ENCODE peak calls at places on chromosome 1, in four cellular contexts. E is GM23248, T is PC-3, G is hepatocyte. L is an unnamed sample.

GRCh38 chr1:119327066-119327435 is 41.5 kb upstream of the HAO2 start:
- DNase-seq in G (no peak), E (no peak), T (no peak), L (no peak)

GRCh38 chr1:156591432-156592157 is at the start of gene NAXE:
- DNase-seq in G (peak; percentile 91), E (peak; percentile 85), T (peak; percentile 71), L (no peak)

GRCh38 chr1:171372418-171373088 is 58.6 kb downstream of the FMO4 start:
- DNase-seq in T (no peak), G (no peak), E (no peak), L (no peak)

GRCh38 chr1:26169201-26169600 is 438 bp upstream of the C1orf232 start:
- DNase-seq in G (no peak), T (no peak), E (no peak), L (no peak)

GRCh38 chr1:81351864-81352263 is 448.9 kb upstream of the ADGRL2 start:
- DNase-seq in G (no peak), T (no peak), E (no peak), L (no peak)

GRCh38 chr1:12452262-12452661 is 165.7 kb downstream of the DHRS3 start:
- DNase-seq in E (no peak), T (no peak), G (no peak), L (no peak)

GRCh38 chr1:242432491-242433095 is 91.9 kb downstream of the PLD5 start:
- DNase-seq in T (no peak), G (no peak), E (no peak), L (no peak)

GRCh38 chr1:63698001-63698838 is 75.6 kb upstream of the ROR1 start:
- DNase-seq in T (no peak), E (peak; percentile 64), G (peak; percentile 46), L (no peak)

GRCh38 chr1:45615885-45616284 is 8.0 kb downstream of the CCDC17 start:
- DNase-seq in T (no peak), E (no peak), G (no peak), L (no peak)

GRCh38 chr1:21663251-21663950 is 5.8 kb downstream of the RAP1GAP start:
- DNase-seq in T (no peak), E (no peak), G (no peak), L (no peak)

GRCh38 chr1:85576642-85577420 is 3.7 kb upstream of the CCN1 start:
- DNase-seq in G (peak; percentile 90), T (peak; percentile 88), E (peak; percentile 96), L (peak; percentile 83)

GRCh38 chr1:54804471-54805132 is 3.5 kb upstream of the TTC22 start:
- DNase-seq in G (no peak), E (peak; percentile 72), T (peak; percentile 67), L (peak; percentile 87)

GRCh38 chr1:113835686-113836290 is 23.5 kb upstream of the RSBN1 start:
- DNase-seq in E (peak; percentile 70), G (peak; percentile 68), T (peak; percentile 75), L (peak; percentile 54)

GRCh38 chr1:221101792-221102191 is 222.5 kb downstream of the HLX start:
- DNase-seq in G (no peak), T (peak; percentile 79), E (peak; percentile 78), L (no peak)
- H3K27ac ChIP-seq in G (no peak overlapping the region), T (peak overlapping the region; percentile 62), E (peak overlapping the region; percentile 52), L (no peak overlapping the region)

GRCh38 chr1:78283691-78284090 is 207.1 kb upstream of the PTGFR start:
- DNase-seq in G (no peak), E (no peak), T (no peak), L (no peak)

GRCh38 chr1:78291443-78291842 is 199.3 kb upstream of the PTGFR start:
- DNase-seq in T (no peak), G (no peak), E (peak; percentile 34), L (no peak)

GRCh38 chr1:78284354-78284753 is 206.4 kb upstream of the PTGFR start:
- DNase-seq in E (peak; percentile 46), G (no peak), T (no peak), L (no peak)

GRCh38 chr1:78289606-78290005 is 201.2 kb upstream of the PTGFR start:
- DNase-seq in T (no peak), G (no peak), E (peak; percentile 37), L (no peak)

GRCh38 chr1:78286686-78287085 is 204.1 kb upstream of the PTGFR start:
- DNase-seq in T (peak; percentile 84), E (peak; percentile 55), G (no peak), L (no peak)
- H2AFZ ChIP-seq in T (peak overlapping the region; percentile 49), E (no peak overlapping the region), G (no peak overlapping the region), L (no peak overlapping the region)

GRCh38 chr1:3657578-3658230 is 5.4 kb downstream of the TP73 start:
- DNase-seq in E (no peak), G (no peak), T (no peak), L (no peak)

GRCh38 chr1:3658231-3658615 is 5.9 kb downstream of the TP73 start:
- DNase-seq in G (no peak), T (no peak), E (no peak), L (no peak)

GRCh38 chr1:3657096-3657475 is 4.8 kb downstream of the TP73 start:
- DNase-seq in G (no peak), E (no peak), T (no peak), L (no peak)

GRCh38 chr1:3654549-3655281 is 2.4 kb downstream of the TP73 start:
- DNase-seq in G (no peak), T (no peak), E (no peak), L (peak; percentile 21)

DNA sequence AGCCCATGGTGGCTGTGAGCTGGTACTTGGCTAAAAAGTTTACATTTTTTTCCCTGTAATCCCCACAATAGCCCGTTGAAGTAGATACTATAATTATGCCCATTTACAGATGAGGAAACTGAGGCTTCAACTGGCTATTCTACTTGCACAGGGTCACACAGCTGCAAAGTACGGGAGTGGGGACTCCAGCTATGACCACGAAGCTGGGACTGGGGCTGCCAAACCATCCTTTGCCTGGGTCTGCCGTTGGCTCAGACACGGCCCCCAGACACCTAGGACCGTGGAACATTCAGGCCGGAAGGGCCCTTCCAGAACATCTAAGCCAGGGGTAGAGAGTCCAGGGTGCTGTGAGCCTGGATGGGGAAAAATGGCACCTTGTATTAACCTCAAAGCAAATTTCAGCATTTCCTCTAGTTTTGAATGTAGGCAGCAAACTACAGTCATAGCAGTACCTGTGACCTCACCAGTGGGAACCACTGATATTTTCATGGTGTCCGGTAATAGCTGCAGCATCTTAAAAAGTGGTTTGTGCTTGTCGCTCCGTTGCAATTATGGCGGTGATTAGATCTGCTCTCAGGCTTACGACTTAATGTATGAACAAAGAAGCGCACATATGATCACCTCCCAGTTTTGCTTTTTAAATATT is 4.3 kb downstream of the TP73 start:
- DNase-seq in E (no peak), G (no peak), T (no peak), L (no peak)
- H3K4me2 ChIP-seq in E (no peak overlapping the region), G (no peak overlapping the region), T (no peak overlapping the region), L (no peak overlapping the region)

GRCh38 chr1:17568014-17568413 is 28.5 kb downstream of the ARHGEF10L start:
- DNase-seq in G (no peak), T (no peak), E (no peak), L (no peak)

GRCh38 chr1:17569200-17570139 is 30.0 kb downstream of the ARHGEF10L start:
- DNase-seq in G (no peak), E (peak; percentile 91), T (peak; percentile 86), L (peak; percentile 91)

GRCh38 chr1:17565551-17565971 is 26.1 kb downstream of the ARHGEF10L start:
- DNase-seq in G (no peak), E (no peak), T (no peak), L (no peak)

GRCh38 chr1:17566892-17567291 is 27.4 kb downstream of the ARHGEF10L start:
- DNase-seq in T (no peak), G (no peak), E (no peak), L (no peak)

GRCh38 chr1:17567582-17567981 is 28.1 kb downstream of the ARHGEF10L start:
- DNase-seq in E (peak; percentile 88), T (no peak), G (no peak), L (no peak)
- H3K27ac ChIP-seq in E (peak overlapping the region; percentile 72), T (no peak overlapping the region), G (no peak overlapping the region), L (peak overlapping the region; percentile 99)

GRCh38 chr1:84297546-84298244 is 3.8 kb upstream of the SAMD13 start:
- DNase-seq in G (no peak), T (no peak), E (no peak), L (no peak)
- H2AFZ ChIP-seq in G (peak overlapping the region; percentile 99), T (peak overlapping the region; percentile 81), E (peak overlapping the region; percentile 97), L (peak overlapping the region; percentile 99)